ENCODE peak calls at places on chromosomes 7 and 10, in nine cellular contexts. E, P, U, H, Q, S, I, N and Y are unnamed samples.

GRCh38 chr7:98294326-98294725 is 12.8 kb downstream of the BRI3 start:
- DNase-seq in E (no peak), P (no peak), U (no peak), H (no peak), Q (no peak), S (no peak), I (no peak), N (no peak), Y (no peak)

GRCh38 chr7:28573059-28573553 is 160.8 kb downstream of the CREB5 start:
- DNase-seq in E (no peak), P (no peak), U (no peak), H (peak; percentile 33), Q (no peak), S (peak; percentile 47), I (peak; percentile 37), N (no peak), Y (no peak)

GRCh38 chr10:93406367-93407145 is 75.6 kb downstream of the MYOF start:
- DNase-seq in E (no peak), P (no peak), U (no peak), H (peak; percentile 38), Q (no peak), S (peak; percentile 34), I (no peak), N (no peak), Y (no peak)

GRCh38 chr10:113550365-113550764 is 2.5 kb upstream of the HABP2 start:
- DNase-seq in E (no peak), P (no peak), U (no peak), H (peak; percentile 31), Q (no peak), S (peak; percentile 10), I (peak; percentile 93), N (no peak), Y (no peak)

GRCh38 chr10:118870467-118871243 is 115.9 kb upstream of the CACUL1 start:
- DNase-seq in E (no peak), P (peak; percentile 55), U (no peak), H (peak; percentile 90), Q (no peak), S (peak; percentile 39), I (peak; percentile 83), N (no peak), Y (no peak)

GRCh38 chr7:131538071-131538790 is 18.2 kb downstream of the PODXL start:
- DNase-seq in E (no peak), P (no peak), U (no peak), H (peak; percentile 48), Q (no peak), S (peak; percentile 23), I (peak; percentile 13), N (no peak), Y (no peak)

GRCh38 chr10:35635576-35635975 is 6.5 kb downstream of the FZD8 start:
- DNase-seq in E (peak; percentile 78), P (no peak), U (peak; percentile 44), H (peak; percentile 63), Q (no peak), S (peak; percentile 74), I (peak; percentile 73), N (no peak), Y (peak; percentile 56)

GRCh38 chr10:117635851-117636250 is 93.3 kb downstream of the EMX2 start:
- DNase-seq in E (no peak), P (no peak), U (no peak), H (no peak), Q (no peak), S (no peak), I (no peak), N (no peak), Y (no peak)

GRCh38 chr10:69880301-69881081 is 78.8 kb downstream of the COL13A1 start:
- DNase-seq in E (no peak), P (no peak), U (no peak), H (no peak), Q (no peak), S (no peak), I (no peak), N (no peak), Y (no peak)

GRCh38 chr7:43585521-43585920 is 2.6 kb downstream of the STK17A start:
- DNase-seq in E (peak; percentile 73), P (no peak), U (no peak), H (peak; percentile 60), Q (no peak), S (peak; percentile 78), I (no peak), N (no peak), Y (no peak)

GRCh38 chr10:29806350-29806788 is 171.6 kb upstream of the SVIL start:
- DNase-seq in E (no peak), P (no peak), U (no peak), H (no peak), Q (no peak), S (peak; percentile 74), I (no peak), N (no peak), Y (no peak)

GRCh38 chr10:74058658-74059057 is 60.7 kb downstream of the VCL start:
- DNase-seq in E (no peak), P (no peak), U (peak; percentile 12), H (no peak), Q (no peak), S (no peak), I (no peak), N (no peak), Y (peak; percentile 47)

GRCh38 chr10:24446739-24447138 is 237.8 kb downstream of the KIAA1217 start:
- DNase-seq in E (no peak), P (no peak), U (no peak), H (peak; percentile 96), Q (no peak), S (peak; percentile 98), I (no peak), N (no peak), Y (no peak)

GRCh38 chr10:1403508-1404230 is 333.7 kb downstream of the ADARB2 start:
- DNase-seq in E (no peak), P (no peak), U (no peak), H (no peak), Q (no peak), S (no peak), I (no peak), N (no peak), Y (no peak)

GRCh38 chr10:28714401-28715053 is 37.2 kb downstream of the BAMBI start:
- DNase-seq in E (no peak), P (no peak), U (no peak), H (no peak), Q (no peak), S (no peak), I (no peak), N (no peak), Y (no peak)

GRCh38 chr10:123606006-123606405 is 60.1 kb upstream of the GPR26 start:
- DNase-seq in E (no peak), P (no peak), U (no peak), H (no peak), Q (no peak), S (no peak), I (no peak), N (no peak), Y (no peak)

GRCh38 chr10:129589546-129589945 is 122.5 kb downstream of the MGMT start:
- DNase-seq in E (no peak), P (no peak), U (no peak), H (no peak), Q (no peak), S (no peak), I (no peak), N (no peak), Y (no peak)

GRCh38 chr10:103661198-103661950 is 167.9 kb downstream of the NEURL1 start:
- DNase-seq in E (no peak), P (peak; percentile 82), U (peak; percentile 49), H (peak; percentile 92), Q (no peak), S (peak; percentile 94), I (peak; percentile 21), N (peak; percentile 52), Y (peak; percentile 75)

GRCh38 chr7:101121996-101122932 is 4.6 kb upstream of the SERPINE1 start:
- DNase-seq in E (peak; percentile 100), P (peak; percentile 89), U (no peak), H (peak; percentile 100), Q (no peak), S (peak; percentile 99), I (peak; percentile 96), N (peak; percentile 93), Y (no peak)

GRCh38 chr7:156618791-156619367 is 21.7 kb upstream of the RNF32 start:
- DNase-seq in E (no peak), P (no peak), U (no peak), H (no peak), Q (no peak), S (no peak), I (no peak), N (no peak), Y (no peak)